ENCODE peak calls at places on chromosome 13, in eight cellular contexts. N is fibroblast of the aortic adventitia; F is AG09319; J is CD8-positive, alpha-beta T cell; Q is thoracic aorta; E is mesothelial cell of epicardium; M is fibroblast of pulmonary artery; D is GM12865. P is an unnamed sample.
A peak's percentile ranks its signal among the peaks of the same experiment; 100 is the strongest.

GRCh38 chr13:113977976-113978375 is 4.1 kb upstream of the C13orf46 start:
- DNase-seq in N (no peak), F (no peak), J (no peak), Q (no peak), E (peak; percentile 9), M (no peak), D (no peak), P (no peak)

GRCh38 chr13:30388401-30389283 is 33.7 kb upstream of the UBE2L5 start:
- DNase-seq in N (peak; percentile 61), F (no peak), J (no peak), Q (no peak), E (no peak), M (peak; percentile 21), D (no peak), P (peak; percentile 40)

GRCh38 chr13:107554355-107554905 is 660.9 kb downstream of the LIG4 start:
- DNase-seq in N (no peak), F (no peak), J (no peak), Q (no peak), E (no peak), M (no peak), D (no peak), P (no peak)

GRCh38 chr13:20703785-20704458 is 423 bp downstream of the IL17D start:
- DNase-seq in N (peak; percentile 73), F (no peak), J (peak; percentile 81), Q (no peak), E (peak; percentile 74), M (peak; percentile 81), D (peak; percentile 91), P (peak; percentile 79)

GRCh38 chr13:110294146-110294545 is 12.8 kb downstream of the COL4A1 start:
- DNase-seq in N (peak; percentile 45), F (no peak), J (no peak), Q (no peak), E (no peak), M (peak; percentile 87), D (no peak), P (no peak)

GRCh38 chr13:110137677-110138008 is 169.3 kb downstream of the COL4A1 start:
- DNase-seq in N (peak; percentile 27), F (no peak), J (no peak), Q (no peak), E (no peak), M (no peak), D (peak; percentile 69), P (no peak)

GRCh38 chr13:105982219-105982618 is 553.2 kb downstream of the EFNB2 start:
- DNase-seq in N (no peak), F (no peak), J (no peak), Q (no peak), E (no peak), M (no peak), D (no peak), P (peak; percentile 18)

GRCh38 chr13:113146750-113147149 is 11.7 kb upstream of the PROZ start:
- DNase-seq in N (no peak), F (no peak), J (no peak), Q (no peak), E (no peak), M (no peak), D (no peak), P (no peak)

GRCh38 chr13:110914293-110915056 is 394 bp downstream of the ANKRD10 start:
- DNase-seq in N (peak; percentile 71), F (no peak), J (peak; percentile 86), Q (peak; percentile 21), E (peak; percentile 57), M (peak; percentile 76), D (peak; percentile 92), P (peak; percentile 82)

GRCh38 chr13:81636120-81636519 is 1295.2 kb upstream of the SPRY2 start:
- DNase-seq in N (no peak), F (no peak), J (no peak), Q (no peak), E (no peak), M (no peak), D (no peak), P (no peak)

GRCh38 chr13:43307921-43308433 is 284.6 kb downstream of the DNAJC15 start:
- DNase-seq in N (peak; percentile 80), F (peak; percentile 72), J (no peak), Q (peak; percentile 19), E (peak; percentile 71), M (peak; percentile 95), D (peak; percentile 72), P (no peak)

GRCh38 chr13:80010286-80010831 is 330.6 kb downstream of the SPRY2 start:
- DNase-seq in N (no peak), F (no peak), J (no peak), Q (no peak), E (no peak), M (no peak), D (no peak), P (no peak)

GRCh38 chr13:50916701-50917184 is 7.2 kb downstream of the RNASEH2B start:
- DNase-seq in N (no peak), F (no peak), J (no peak), Q (no peak), E (no peak), M (no peak), D (peak; percentile 66), P (no peak)

GRCh38 chr13:49610176-49610575 is 18.1 kb upstream of the ARL11 start:
- DNase-seq in N (no peak), F (no peak), J (no peak), Q (no peak), E (no peak), M (no peak), D (no peak), P (no peak)

GRCh38 chr13:48156466-48156865 is 61.6 kb upstream of the MED4 start:
- DNase-seq in N (no peak), F (no peak), J (peak; percentile 91), Q (no peak), E (no peak), M (no peak), D (peak; percentile 46), P (no peak)

GRCh38 chr13:51726446-51727185 is 77.3 kb downstream of the DHRS12 start:
- DNase-seq in N (peak; percentile 95), F (no peak), J (no peak), Q (no peak), E (no peak), M (peak; percentile 94), D (no peak), P (no peak)

DNA sequence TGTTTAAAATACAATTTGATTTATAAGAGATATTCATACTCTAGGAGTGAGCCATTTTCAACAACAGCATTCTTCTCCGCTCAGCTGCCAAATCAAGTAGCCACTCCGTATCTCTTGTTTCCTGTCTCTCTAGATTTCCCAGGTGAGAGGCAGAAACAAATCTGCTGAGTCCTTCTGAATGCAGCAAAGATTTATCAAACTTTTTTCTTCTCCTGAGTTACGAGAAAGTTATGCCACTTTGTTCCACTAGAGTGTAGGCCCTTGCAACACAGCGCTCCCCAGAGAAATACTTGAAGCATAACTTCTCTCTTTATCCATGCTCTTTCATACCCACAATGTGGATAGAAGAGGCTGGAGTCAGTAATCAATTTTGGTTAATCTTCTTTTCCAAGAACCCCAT is 1960.8 kb downstream of the OLFM4 start:
- DNase-seq in N (no peak), F (no peak), J (no peak), Q (no peak), E (no peak), M (no peak), D (no peak), P (no peak)
- TF ChIP-seq CTCF in N (no peak), F (no peak), J (no peak), Q (no peak), E (no peak), M (no peak), D (no peak), P (no peak)

GRCh38 chr13:36475468-36475867 is 43.2 kb downstream of the CCNA1 start:
- DNase-seq in N (peak; percentile 32), F (no peak), J (no peak), Q (no peak), E (no peak), M (peak; percentile 44), D (no peak), P (no peak)
- TF ChIP-seq CTCF in N (peak; percentile 19), F (no peak), J (no peak), Q (no peak), E (no peak), M (peak; percentile 38), D (no peak), P (no peak)

GRCh38 chr13:103510007-103510406 is 443.8 kb upstream of the SLC10A2 start:
- DNase-seq in N (no peak), F (no peak), J (no peak), Q (no peak), E (no peak), M (no peak), D (no peak), P (no peak)
- TF ChIP-seq CTCF in N (no peak), F (no peak), J (no peak), Q (peak; percentile 44), E (no peak), M (no peak), D (no peak), P (peak; percentile 38)

GRCh38 chr13:60369242-60369641 is 27.8 kb upstream of the TDRD3 start:
- DNase-seq in N (peak; percentile 6), F (no peak), J (no peak), Q (no peak), E (no peak), M (peak; percentile 9), D (no peak), P (no peak)
- TF ChIP-seq CTCF in N (peak; percentile 50), F (no peak), J (peak; percentile 40), Q (no peak), E (peak; percentile 60), M (peak; percentile 43), D (no peak), P (peak; percentile 81)

GRCh38 chr13:95623141-95623540 is 21.4 kb downstream of the DZIP1 start:
- DNase-seq in N (no peak), F (no peak), J (no peak), Q (no peak), E (no peak), M (no peak), D (no peak), P (no peak)

GRCh38 chr13:95620498-95621140 is 23.9 kb downstream of the DZIP1 start:
- DNase-seq in N (no peak), F (no peak), J (no peak), Q (no peak), E (no peak), M (no peak), D (no peak), P (no peak)

GRCh38 chr13:95626768-95627167 is 17.7 kb downstream of the DZIP1 start:
- DNase-seq in N (no peak), F (no peak), J (no peak), Q (no peak), E (no peak), M (no peak), D (no peak), P (no peak)

GRCh38 chr13:95627590-95627989 is 16.9 kb downstream of the DZIP1 start:
- DNase-seq in N (peak; percentile 27), F (no peak), J (no peak), Q (no peak), E (no peak), M (peak; percentile 17), D (no peak), P (no peak)

GRCh38 chr13:95624020-95624419 is 20.5 kb downstream of the DZIP1 start:
- DNase-seq in N (peak; percentile 73), F (no peak), J (no peak), Q (no peak), E (no peak), M (peak; percentile 76), D (peak; percentile 70), P (peak; percentile 45)
- TF ChIP-seq CTCF in N (peak; percentile 62), F (peak; percentile 67), J (peak; percentile 58), Q (peak; percentile 57), E (peak; percentile 66), M (peak; percentile 66), D (peak; percentile 63), P (peak; percentile 65)

P was measured in endothelial cell.